ENCODE peak calls at places on chromosome 12, in six cellular contexts. U is H1, Q is IMR-90, C is H9, N is neuronal stem cell, H is mesenchymal stem cell. P is an unnamed sample.
A peak's percentile ranks its signal among the peaks of the same experiment; 100 is the strongest.

GRCh38 chr12:27434673-27435565 is 11.6 kb upstream of the SMCO2 start:
- DNase-seq in U (no peak), Q (no peak), C (no peak), N (no peak), H (no peak), P (peak; percentile 17)

GRCh38 chr12:70722584-70723343 is 85.5 kb upstream of the PTPRB start:
- DNase-seq in U (no peak), Q (no peak), C (no peak), N (no peak), H (peak; percentile 27), P (no peak)

GRCh38 chr12:132834181-132834711 is 5.6 kb upstream of the GOLGA3 start:
- DNase-seq in U (no peak), Q (no peak), C (no peak), N (no peak), H (no peak), P (no peak)

GRCh38 chr12:113424915-113425823 is 3.0 kb downstream of the SDSL start:
- DNase-seq in U (peak; percentile 94), Q (peak; percentile 48), C (peak; percentile 86), N (peak; percentile 52), H (peak; percentile 58), P (peak; percentile 33)

GRCh38 chr12:130702966-130703732 is 12.9 kb downstream of the RIMBP2 start:
- DNase-seq in U (peak; percentile 43), Q (no peak), C (peak; percentile 31), N (peak; percentile 39), H (no peak), P (peak; percentile 19)

GRCh38 chr12:28162697-28163096 is 27.6 kb upstream of the CCDC91 start:
- DNase-seq in U (no peak), Q (no peak), C (no peak), N (no peak), H (no peak), P (no peak)

GRCh38 chr12:110012137-110012536 is 12.9 kb downstream of the ANKRD13A start:
- DNase-seq in U (no peak), Q (no peak), C (no peak), N (no peak), H (no peak), P (peak; percentile 29)

GRCh38 chr12:89236748-89237428 is 115.4 kb downstream of the DUSP6 start:
- DNase-seq in U (no peak), Q (peak; percentile 82), C (no peak), N (no peak), H (peak; percentile 64), P (peak; percentile 38)

GRCh38 chr12:12979731-12980259 is 20.3 kb downstream of the HEBP1 start:
- DNase-seq in U (no peak), Q (peak; percentile 98), C (no peak), N (peak; percentile 59), H (peak; percentile 96), P (peak; percentile 78)

GRCh38 chr12:4214912-4215861 is 58.4 kb upstream of the CCND2 start:
- DNase-seq in U (peak; percentile 40), Q (no peak), C (peak; percentile 20), N (no peak), H (no peak), P (peak; percentile 8)

GRCh38 chr12:64943686-64944085 is 119.2 kb downstream of the TBC1D30 start:
- DNase-seq in U (no peak), Q (no peak), C (no peak), N (no peak), H (peak; percentile 24), P (no peak)

GRCh38 chr12:53719649-53720048 is 7.6 kb downstream of the CALCOCO1 start:
- DNase-seq in U (no peak), Q (no peak), C (peak; percentile 72), N (no peak), H (no peak), P (peak; percentile 25)

GRCh38 chr12:131766382-131767107 is 55.7 kb downstream of the SFSWAP start:
- DNase-seq in U (no peak), Q (no peak), C (no peak), N (no peak), H (no peak), P (no peak)

GRCh38 chr12:19431407-19432308 is 7.6 kb upstream of the AEBP2 start:
- DNase-seq in U (no peak), Q (peak; percentile 88), C (peak; percentile 64), N (no peak), H (peak; percentile 86), P (peak; percentile 96)

GRCh38 chr12:1830981-1831930 is 10.9 kb downstream of the LRTM2 start:
- DNase-seq in U (peak; percentile 89), Q (peak; percentile 64), C (peak; percentile 94), N (peak; percentile 80), H (peak; percentile 65), P (peak; percentile 75)

GRCh38 chr12:99824900-99825562 is 159.7 kb downstream of the ANKS1B start:
- DNase-seq in U (no peak), Q (no peak), C (no peak), N (no peak), H (no peak), P (no peak)

GRCh38 chr12:12926571-12927071 is 25.3 kb downstream of the GPRC5D start:
- DNase-seq in U (no peak), Q (no peak), C (no peak), N (no peak), H (peak; percentile 43), P (peak; percentile 83)

GRCh38 chr12:94459773-94460593 is at the start of gene CEP83:
- DNase-seq in U (peak; percentile 94), Q (peak; percentile 90), C (peak; percentile 94), N (peak; percentile 80), H (peak; percentile 96), P (peak; percentile 91)
- H2BK5ac ChIP-seq in U (peak within 1 kb of the TSS; percentile 52), Q (peak within 1 kb of the TSS; percentile 45), C (no peak within 1 kb of the TSS), N (peak within 1 kb of the TSS; percentile 44), H (no peak within 1 kb of the TSS), P (peak within 1 kb of the TSS; percentile 42)

GRCh38 chr12:67512061-67512460 is 136.5 kb upstream of the DYRK2 start:
- DNase-seq in U (no peak), Q (no peak), C (no peak), N (no peak), H (no peak), P (no peak)
- H4K91ac ChIP-seq in U (no peak overlapping the region), Q (no peak overlapping the region), C (no peak overlapping the region), N (no peak overlapping the region), H (no peak overlapping the region), P (no peak overlapping the region)

GRCh38 chr12:57223191-57224165 is 6.0 kb upstream of the SHMT2 start:
- DNase-seq in U (no peak), Q (no peak), C (no peak), N (no peak), H (no peak), P (no peak)
- H3K23ac ChIP-seq in U (no peak overlapping the region), Q (peak overlapping the region; percentile 66), C (no peak overlapping the region), N (peak overlapping the region; percentile 14), H (no peak overlapping the region), P (no peak overlapping the region)

DNA sequence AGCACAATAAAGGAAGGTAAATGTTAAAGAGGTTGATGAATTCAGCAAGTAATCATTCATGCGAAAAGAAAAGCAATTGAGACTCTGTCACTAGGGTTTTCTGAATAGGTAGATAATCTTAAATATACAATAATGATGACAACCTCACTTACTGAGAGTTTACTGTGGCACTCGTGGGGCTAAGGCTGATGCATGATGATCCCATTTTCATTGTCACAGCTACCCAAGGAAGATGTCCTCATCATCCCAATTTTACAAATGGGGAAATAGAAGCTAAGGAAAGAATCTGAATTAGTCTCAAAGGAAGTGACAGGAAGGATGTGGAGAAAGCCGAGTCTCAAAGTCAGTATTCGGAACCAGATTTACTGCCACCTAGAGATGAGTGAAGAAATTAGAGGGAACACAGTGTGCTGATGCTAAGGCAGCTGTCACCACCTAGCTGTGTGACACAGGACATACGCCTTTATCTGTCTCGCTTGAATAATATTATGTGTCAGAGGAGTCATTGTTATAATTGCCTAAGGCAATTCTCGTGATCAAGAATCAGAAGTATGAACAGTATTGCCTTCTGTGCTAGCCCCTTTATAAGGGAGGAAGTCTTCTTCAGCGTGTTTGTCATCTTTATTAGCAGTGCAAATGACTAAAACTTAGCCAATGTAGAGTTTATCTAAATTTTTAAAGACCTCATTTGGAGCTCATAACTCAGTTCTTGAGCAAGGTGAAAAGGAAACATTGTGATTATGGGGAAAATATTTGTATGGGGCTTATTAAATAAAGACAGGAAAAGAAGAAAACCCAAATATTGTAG is 63.2 kb downstream of the ERGIC2 start:
- DNase-seq in U (no peak), Q (peak; percentile 30), C (peak; percentile 68), N (peak; percentile 21), H (peak; percentile 67), P (peak; percentile 56)
- H2BK5ac ChIP-seq in U (no peak overlapping the region), Q (no peak overlapping the region), C (no peak overlapping the region), N (no peak overlapping the region), H (no peak overlapping the region), P (no peak overlapping the region)

GRCh38 chr12:37545759-37546158 is 770.8 kb upstream of the ALG10B start:
- DNase-seq in U (no peak), Q (no peak), C (no peak), N (no peak), H (no peak), P (no peak)
- H4K91ac ChIP-seq in U (no peak overlapping the region), Q (no peak overlapping the region), C (no peak overlapping the region), N (no peak overlapping the region), H (no peak overlapping the region), P (no peak overlapping the region)

GRCh38 chr12:45220366-45220931 is 4.6 kb downstream of the ANO6 start:
- DNase-seq in U (no peak), Q (no peak), C (no peak), N (no peak), H (no peak), P (peak; percentile 80)
- H3K23ac ChIP-seq in U (no peak overlapping the region), Q (no peak overlapping the region), C (no peak overlapping the region), N (no peak overlapping the region), H (no peak overlapping the region), P (no peak overlapping the region)

DNA sequence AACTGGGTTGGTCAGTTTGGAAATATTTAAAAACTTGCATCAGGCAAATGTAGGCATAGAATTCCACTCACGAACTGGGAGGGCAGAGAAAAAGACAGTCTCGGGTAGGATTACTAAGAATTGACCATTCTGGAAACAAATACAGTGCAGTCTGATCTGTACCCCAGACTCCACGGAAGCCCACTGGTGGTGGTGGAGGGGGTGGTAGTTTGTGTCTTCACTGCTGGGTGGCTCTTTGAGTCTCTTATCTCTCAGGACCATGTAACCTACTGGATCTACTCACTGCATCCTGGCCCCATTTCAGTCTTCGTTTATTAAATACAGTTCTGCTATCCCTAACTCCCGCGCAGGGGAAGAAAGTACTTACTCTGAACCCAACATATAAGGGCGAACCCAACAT is 1.8 kb downstream of the SLC2A3 start:
- DNase-seq in U (no peak), Q (no peak), C (no peak), N (no peak), H (peak; percentile 30), P (no peak)
- H2BK5ac ChIP-seq in U (no peak overlapping the region), Q (peak overlapping the region; percentile 44), C (no peak overlapping the region), N (no peak overlapping the region), H (no peak overlapping the region), P (peak overlapping the region; percentile 42)

DNA sequence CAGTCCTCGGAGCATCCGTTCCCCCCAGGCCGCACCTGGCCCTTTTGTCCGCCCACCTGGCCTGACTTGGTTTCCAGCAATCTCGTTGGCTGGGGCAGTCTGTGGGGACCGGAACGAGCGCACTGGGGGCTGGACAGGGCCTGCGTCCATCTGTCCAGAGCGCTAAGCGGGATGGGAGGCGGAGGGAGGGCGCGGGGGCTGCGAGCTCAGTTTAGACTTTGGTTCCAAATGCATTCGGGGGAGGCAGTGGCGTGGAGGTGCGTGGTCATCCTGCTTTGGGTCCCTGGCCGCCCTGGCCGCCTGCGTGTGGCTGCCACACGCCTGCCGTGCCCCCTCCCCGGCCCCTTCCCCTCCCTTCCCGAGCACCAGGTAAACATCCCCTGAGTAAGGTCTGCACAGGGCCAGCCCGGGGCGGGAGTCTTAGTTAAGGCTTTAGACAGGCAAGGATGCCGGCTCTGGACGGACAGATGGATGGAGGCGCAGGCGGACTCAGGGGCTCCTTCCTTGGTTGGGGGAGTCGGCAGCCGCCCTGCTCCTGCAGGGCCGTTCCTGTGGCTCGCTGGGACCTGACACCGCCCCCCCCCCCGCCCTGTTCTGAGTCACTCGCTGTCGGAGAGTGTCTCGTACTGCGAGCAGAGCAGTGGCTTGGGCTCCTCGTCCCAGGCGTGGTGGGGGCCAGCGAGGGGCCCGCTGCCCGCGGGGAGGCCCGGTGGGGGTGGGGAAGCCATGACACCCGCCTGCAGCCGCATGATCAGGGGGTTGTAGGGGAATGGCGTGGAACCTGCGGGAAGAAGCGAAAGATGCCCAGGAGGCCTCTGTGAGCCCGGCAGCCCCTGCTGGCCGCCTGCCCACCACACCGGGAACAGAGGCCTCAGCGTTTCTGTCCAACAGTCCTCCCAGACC is 30.2 kb downstream of the RFLNA start:
- DNase-seq in U (no peak), Q (no peak), C (no peak), N (no peak), H (no peak), P (no peak)
- H4K91ac ChIP-seq in U (no peak overlapping the region), Q (no peak overlapping the region), C (no peak overlapping the region), N (no peak overlapping the region), H (no peak overlapping the region), P (no peak overlapping the region)